ENCODE peak calls at places on chromosomes 13 and 19, in nine cellular contexts. One of them, this sample, is unnamed.

GRCh38 chr13:51895906-51896888 is 34.4 kb downstream of the CCDC70 start:
- DNase-seq in AG04450: peak
- DNase-seq in progenitor cell of endocrine pancreas: peak
- DNase-seq in RPMI7951: peak
- DNase-seq in stimulated activated CD4-positive, alpha-beta T cell treated with anti-CD3 and anti-CD28 coated beads, TNF-alpha, amount 100 ng/mL, for 1 hour: no peak
- DNase-seq in NCI-H1436: no peak
- DNase-seq in NCI-H146: peak
- DNase-seq in T-helper 1 cell: peak
- DNase-seq in nephron progenitor cell: peak
- DNase-seq in this sample: no peak

GRCh38 chr13:58087566-58087965 is 456.0 kb downstream of the PCDH17 start:
- DNase-seq in stimulated activated CD4-positive, alpha-beta T cell treated with anti-CD3 and anti-CD28 coated beads, TNF-alpha, amount 100 ng/mL, for 1 hour: no peak
- DNase-seq in NCI-H146: no peak
- DNase-seq in NCI-H1436: no peak
- DNase-seq in T-helper 1 cell: no peak
- DNase-seq in progenitor cell of endocrine pancreas: no peak
- DNase-seq in nephron progenitor cell: no peak
- DNase-seq in RPMI7951: no peak
- DNase-seq in AG04450: no peak
- DNase-seq in this sample: no peak

GRCh38 chr13:33490461-33491327 is 205.1 kb upstream of the STARD13 start:
- DNase-seq in stimulated activated CD4-positive, alpha-beta T cell treated with anti-CD3 and anti-CD28 coated beads, TNF-alpha, amount 100 ng/mL, for 1 hour: no peak
- DNase-seq in NCI-H146: no peak
- DNase-seq in NCI-H1436: no peak
- DNase-seq in RPMI7951: peak
- DNase-seq in T-helper 1 cell: no peak
- DNase-seq in AG04450: no peak
- DNase-seq in progenitor cell of endocrine pancreas: no peak
- DNase-seq in nephron progenitor cell: peak
- DNase-seq in this sample: no peak

GRCh38 chr19:6105444-6105843 is 4.9 kb downstream of the RFX2 start:
- DNase-seq in NCI-H1436: no peak
- DNase-seq in AG04450: no peak
- DNase-seq in NCI-H146: no peak
- DNase-seq in RPMI7951: no peak
- DNase-seq in nephron progenitor cell: no peak
- DNase-seq in progenitor cell of endocrine pancreas: no peak
- DNase-seq in stimulated activated CD4-positive, alpha-beta T cell treated with anti-CD3 and anti-CD28 coated beads, TNF-alpha, amount 100 ng/mL, for 1 hour: no peak
- DNase-seq in T-helper 1 cell: no peak
- DNase-seq in this sample: no peak

GRCh38 chr19:13243971-13244370 is 93.8 kb downstream of the IER2 start:
- DNase-seq in stimulated activated CD4-positive, alpha-beta T cell treated with anti-CD3 and anti-CD28 coated beads, TNF-alpha, amount 100 ng/mL, for 1 hour: no peak
- DNase-seq in RPMI7951: no peak
- DNase-seq in T-helper 1 cell: no peak
- DNase-seq in progenitor cell of endocrine pancreas: no peak
- DNase-seq in NCI-H1436: no peak
- DNase-seq in nephron progenitor cell: peak
- DNase-seq in NCI-H146: no peak
- DNase-seq in AG04450: no peak
- DNase-seq in this sample: no peak

GRCh38 chr13:34462843-34463242 is 479.2 kb upstream of the NBEA start:
- DNase-seq in RPMI7951: peak
- DNase-seq in AG04450: no peak
- DNase-seq in NCI-H146: no peak
- DNase-seq in progenitor cell of endocrine pancreas: no peak
- DNase-seq in nephron progenitor cell: no peak
- DNase-seq in stimulated activated CD4-positive, alpha-beta T cell treated with anti-CD3 and anti-CD28 coated beads, TNF-alpha, amount 100 ng/mL, for 1 hour: no peak
- DNase-seq in T-helper 1 cell: no peak
- DNase-seq in NCI-H1436: no peak
- DNase-seq in this sample: no peak

GRCh38 chr19:2607712-2608601 is 94.5 kb downstream of the GNG7 start:
- DNase-seq in NCI-H1436: no peak
- DNase-seq in NCI-H146: no peak
- DNase-seq in RPMI7951: no peak
- DNase-seq in nephron progenitor cell: no peak
- DNase-seq in T-helper 1 cell: peak
- DNase-seq in AG04450: no peak
- DNase-seq in stimulated activated CD4-positive, alpha-beta T cell treated with anti-CD3 and anti-CD28 coated beads, TNF-alpha, amount 100 ng/mL, for 1 hour: peak
- DNase-seq in progenitor cell of endocrine pancreas: no peak
- DNase-seq in this sample: peak

GRCh38 chr13:48801255-48801654 is 147.5 kb downstream of the CYSLTR2 start:
- DNase-seq in AG04450: peak
- DNase-seq in RPMI7951: peak
- DNase-seq in NCI-H146: no peak
- DNase-seq in progenitor cell of endocrine pancreas: no peak
- DNase-seq in stimulated activated CD4-positive, alpha-beta T cell treated with anti-CD3 and anti-CD28 coated beads, TNF-alpha, amount 100 ng/mL, for 1 hour: no peak
- DNase-seq in T-helper 1 cell: no peak
- DNase-seq in NCI-H1436: no peak
- DNase-seq in nephron progenitor cell: no peak
- DNase-seq in this sample: no peak

GRCh38 chr19:19487077-19488040 is 28.0 kb downstream of the TSSK6 start:
- DNase-seq in RPMI7951: no peak
- DNase-seq in nephron progenitor cell: no peak
- DNase-seq in progenitor cell of endocrine pancreas: no peak
- DNase-seq in NCI-H146: no peak
- DNase-seq in T-helper 1 cell: no peak
- DNase-seq in AG04450: no peak
- DNase-seq in NCI-H1436: no peak
- DNase-seq in stimulated activated CD4-positive, alpha-beta T cell treated with anti-CD3 and anti-CD28 coated beads, TNF-alpha, amount 100 ng/mL, for 1 hour: no peak
- DNase-seq in this sample: no peak

GRCh38 chr19:41303941-41304340 is 6.0 kb upstream of the CCDC97 start:
- DNase-seq in stimulated activated CD4-positive, alpha-beta T cell treated with anti-CD3 and anti-CD28 coated beads, TNF-alpha, amount 100 ng/mL, for 1 hour: no peak
- DNase-seq in AG04450: no peak
- DNase-seq in T-helper 1 cell: no peak
- DNase-seq in RPMI7951: no peak
- DNase-seq in nephron progenitor cell: no peak
- DNase-seq in NCI-H1436: no peak
- DNase-seq in progenitor cell of endocrine pancreas: no peak
- DNase-seq in NCI-H146: no peak
- DNase-seq in this sample: no peak

GRCh38 chr19:49327878-49328544 is 3.0 kb upstream of the SLC6A16 start:
- DNase-seq in AG04450: no peak
- DNase-seq in RPMI7951: peak
- DNase-seq in NCI-H1436: no peak
- DNase-seq in T-helper 1 cell: peak
- DNase-seq in stimulated activated CD4-positive, alpha-beta T cell treated with anti-CD3 and anti-CD28 coated beads, TNF-alpha, amount 100 ng/mL, for 1 hour: no peak
- DNase-seq in NCI-H146: no peak
- DNase-seq in nephron progenitor cell: no peak
- DNase-seq in progenitor cell of endocrine pancreas: no peak
- DNase-seq in this sample: peak

GRCh38 chr19:5961969-5962945 is 15.7 kb downstream of the RANBP3 start:
- DNase-seq in NCI-H1436: peak
- DNase-seq in progenitor cell of endocrine pancreas: peak
- DNase-seq in nephron progenitor cell: no peak
- DNase-seq in RPMI7951: no peak
- DNase-seq in T-helper 1 cell: peak
- DNase-seq in NCI-H146: peak
- DNase-seq in AG04450: no peak
- DNase-seq in stimulated activated CD4-positive, alpha-beta T cell treated with anti-CD3 and anti-CD28 coated beads, TNF-alpha, amount 100 ng/mL, for 1 hour: peak
- DNase-seq in this sample: peak

GRCh38 chr19:42270346-42271044 is 1.4 kb downstream of the CIC start:
- DNase-seq in nephron progenitor cell: no peak
- DNase-seq in stimulated activated CD4-positive, alpha-beta T cell treated with anti-CD3 and anti-CD28 coated beads, TNF-alpha, amount 100 ng/mL, for 1 hour: no peak
- DNase-seq in NCI-H1436: peak
- DNase-seq in NCI-H146: no peak
- DNase-seq in RPMI7951: peak
- DNase-seq in T-helper 1 cell: peak
- DNase-seq in AG04450: no peak
- DNase-seq in progenitor cell of endocrine pancreas: no peak
- DNase-seq in this sample: peak

GRCh38 chr19:38526430-38526829 is 91.3 kb downstream of the MAP4K1 start:
- DNase-seq in AG04450: no peak
- DNase-seq in NCI-H146: no peak
- DNase-seq in RPMI7951: no peak
- DNase-seq in nephron progenitor cell: no peak
- DNase-seq in stimulated activated CD4-positive, alpha-beta T cell treated with anti-CD3 and anti-CD28 coated beads, TNF-alpha, amount 100 ng/mL, for 1 hour: no peak
- DNase-seq in NCI-H1436: no peak
- DNase-seq in progenitor cell of endocrine pancreas: no peak
- DNase-seq in T-helper 1 cell: no peak
- DNase-seq in this sample: no peak

GRCh38 chr19:3653081-3653795 is 26.6 kb upstream of the CACTIN start:
- DNase-seq in stimulated activated CD4-positive, alpha-beta T cell treated with anti-CD3 and anti-CD28 coated beads, TNF-alpha, amount 100 ng/mL, for 1 hour: no peak
- DNase-seq in progenitor cell of endocrine pancreas: no peak
- DNase-seq in nephron progenitor cell: no peak
- DNase-seq in RPMI7951: no peak
- DNase-seq in NCI-H146: no peak
- DNase-seq in AG04450: no peak
- DNase-seq in NCI-H1436: no peak
- DNase-seq in T-helper 1 cell: no peak
- DNase-seq in this sample: no peak

GRCh38 chr19:6249296-6249695 is 30.5 kb downstream of the MLLT1 start:
- DNase-seq in stimulated activated CD4-positive, alpha-beta T cell treated with anti-CD3 and anti-CD28 coated beads, TNF-alpha, amount 100 ng/mL, for 1 hour: no peak
- DNase-seq in nephron progenitor cell: no peak
- DNase-seq in AG04450: no peak
- DNase-seq in NCI-H146: no peak
- DNase-seq in progenitor cell of endocrine pancreas: no peak
- DNase-seq in NCI-H1436: no peak
- DNase-seq in RPMI7951: peak
- DNase-seq in T-helper 1 cell: no peak
- DNase-seq in this sample: no peak

GRCh38 chr13:39597828-39598227 is 5.2 kb downstream of the LHFPL6 start:
- DNase-seq in nephron progenitor cell: no peak
- DNase-seq in T-helper 1 cell: no peak
- DNase-seq in progenitor cell of endocrine pancreas: no peak
- DNase-seq in AG04450: no peak
- DNase-seq in RPMI7951: no peak
- DNase-seq in NCI-H146: no peak
- DNase-seq in stimulated activated CD4-positive, alpha-beta T cell treated with anti-CD3 and anti-CD28 coated beads, TNF-alpha, amount 100 ng/mL, for 1 hour: no peak
- DNase-seq in NCI-H1436: no peak
- DNase-seq in this sample: no peak

GRCh38 chr13:114266241-114266640 is 15.2 kb upstream of the UPF3A start:
- DNase-seq in NCI-H1436: no peak
- DNase-seq in AG04450: no peak
- DNase-seq in RPMI7951: no peak
- DNase-seq in NCI-H146: no peak
- DNase-seq in stimulated activated CD4-positive, alpha-beta T cell treated with anti-CD3 and anti-CD28 coated beads, TNF-alpha, amount 100 ng/mL, for 1 hour: no peak
- DNase-seq in progenitor cell of endocrine pancreas: no peak
- DNase-seq in T-helper 1 cell: no peak
- DNase-seq in nephron progenitor cell: no peak
- DNase-seq in this sample: no peak

GRCh38 chr13:93233997-93234416 is 7.4 kb downstream of the GPC6 start:
- DNase-seq in progenitor cell of endocrine pancreas: no peak
- DNase-seq in NCI-H1436: no peak
- DNase-seq in NCI-H146: no peak
- DNase-seq in stimulated activated CD4-positive, alpha-beta T cell treated with anti-CD3 and anti-CD28 coated beads, TNF-alpha, amount 100 ng/mL, for 1 hour: no peak
- DNase-seq in T-helper 1 cell: no peak
- DNase-seq in RPMI7951: no peak
- DNase-seq in AG04450: no peak
- DNase-seq in nephron progenitor cell: no peak
- DNase-seq in this sample: no peak

GRCh38 chr13:98097749-98098148 is 45.1 kb upstream of the FARP1 start:
- DNase-seq in AG04450: no peak
- DNase-seq in nephron progenitor cell: no peak
- DNase-seq in progenitor cell of endocrine pancreas: no peak
- DNase-seq in NCI-H146: no peak
- DNase-seq in NCI-H1436: no peak
- DNase-seq in RPMI7951: no peak
- DNase-seq in T-helper 1 cell: no peak
- DNase-seq in stimulated activated CD4-positive, alpha-beta T cell treated with anti-CD3 and anti-CD28 coated beads, TNF-alpha, amount 100 ng/mL, for 1 hour: no peak
- DNase-seq in this sample: no peak

GRCh38 chr13:73898899-73899298 is 235.3 kb downstream of the KLF12 start:
- DNase-seq in progenitor cell of endocrine pancreas: no peak
- DNase-seq in T-helper 1 cell: no peak
- DNase-seq in RPMI7951: no peak
- DNase-seq in NCI-H1436: no peak
- DNase-seq in NCI-H146: no peak
- DNase-seq in stimulated activated CD4-positive, alpha-beta T cell treated with anti-CD3 and anti-CD28 coated beads, TNF-alpha, amount 100 ng/mL, for 1 hour: no peak
- DNase-seq in AG04450: no peak
- DNase-seq in nephron progenitor cell: no peak
- DNase-seq in this sample: no peak

GRCh38 chr19:44024900-44025216 is 321 bp upstream of the ZNF222 start:
- DNase-seq in nephron progenitor cell: no peak
- DNase-seq in T-helper 1 cell: no peak
- DNase-seq in progenitor cell of endocrine pancreas: no peak
- DNase-seq in stimulated activated CD4-positive, alpha-beta T cell treated with anti-CD3 and anti-CD28 coated beads, TNF-alpha, amount 100 ng/mL, for 1 hour: no peak
- DNase-seq in NCI-H1436: no peak
- DNase-seq in RPMI7951: no peak
- DNase-seq in AG04450: no peak
- DNase-seq in NCI-H146: no peak
- DNase-seq in this sample: no peak

GRCh38 chr13:68257111-68257842 is 1027.1 kb upstream of the PCDH9 start:
- DNase-seq in nephron progenitor cell: peak
- DNase-seq in AG04450: no peak
- DNase-seq in NCI-H1436: no peak
- DNase-seq in stimulated activated CD4-positive, alpha-beta T cell treated with anti-CD3 and anti-CD28 coated beads, TNF-alpha, amount 100 ng/mL, for 1 hour: no peak
- DNase-seq in RPMI7951: no peak
- DNase-seq in progenitor cell of endocrine pancreas: no peak
- DNase-seq in T-helper 1 cell: no peak
- DNase-seq in NCI-H146: peak
- DNase-seq in this sample: no peak

GRCh38 chr19:31529121-31529520 is 179.9 kb upstream of the TSHZ3 start:
- DNase-seq in nephron progenitor cell: no peak
- DNase-seq in AG04450: no peak
- DNase-seq in stimulated activated CD4-positive, alpha-beta T cell treated with anti-CD3 and anti-CD28 coated beads, TNF-alpha, amount 100 ng/mL, for 1 hour: no peak
- DNase-seq in NCI-H1436: no peak
- DNase-seq in T-helper 1 cell: no peak
- DNase-seq in RPMI7951: peak
- DNase-seq in NCI-H146: no peak
- DNase-seq in progenitor cell of endocrine pancreas: no peak
- DNase-seq in this sample: no peak

GRCh38 chr19:54021363-54021762 is 29.9 kb downstream of the CACNG6 start:
- DNase-seq in AG04450: no peak
- DNase-seq in nephron progenitor cell: no peak
- DNase-seq in RPMI7951: no peak
- DNase-seq in progenitor cell of endocrine pancreas: no peak
- DNase-seq in NCI-H146: no peak
- DNase-seq in T-helper 1 cell: no peak
- DNase-seq in NCI-H1436: no peak
- DNase-seq in stimulated activated CD4-positive, alpha-beta T cell treated with anti-CD3 and anti-CD28 coated beads, TNF-alpha, amount 100 ng/mL, for 1 hour: no peak
- DNase-seq in this sample: no peak

GRCh38 chr13:111027481-111028439 is 87.3 kb upstream of the ARHGEF7 start:
- DNase-seq in T-helper 1 cell: no peak
- DNase-seq in nephron progenitor cell: no peak
- DNase-seq in AG04450: no peak
- DNase-seq in RPMI7951: peak
- DNase-seq in NCI-H146: no peak
- DNase-seq in NCI-H1436: no peak
- DNase-seq in stimulated activated CD4-positive, alpha-beta T cell treated with anti-CD3 and anti-CD28 coated beads, TNF-alpha, amount 100 ng/mL, for 1 hour: no peak
- DNase-seq in progenitor cell of endocrine pancreas: no peak
- DNase-seq in this sample: no peak

GRCh38 chr13:40153516-40153915 is 498.1 kb downstream of the COG6 start:
- DNase-seq in NCI-H146: no peak
- DNase-seq in progenitor cell of endocrine pancreas: no peak
- DNase-seq in T-helper 1 cell: no peak
- DNase-seq in nephron progenitor cell: no peak
- DNase-seq in AG04450: no peak
- DNase-seq in NCI-H1436: no peak
- DNase-seq in RPMI7951: no peak
- DNase-seq in stimulated activated CD4-positive, alpha-beta T cell treated with anti-CD3 and anti-CD28 coated beads, TNF-alpha, amount 100 ng/mL, for 1 hour: no peak
- DNase-seq in this sample: no peak

GRCh38 chr13:80469105-80469840 is 128.3 kb upstream of the SPRY2 start:
- DNase-seq in NCI-H1436: no peak
- DNase-seq in RPMI7951: no peak
- DNase-seq in nephron progenitor cell: no peak
- DNase-seq in NCI-H146: no peak
- DNase-seq in stimulated activated CD4-positive, alpha-beta T cell treated with anti-CD3 and anti-CD28 coated beads, TNF-alpha, amount 100 ng/mL, for 1 hour: no peak
- DNase-seq in AG04450: no peak
- DNase-seq in T-helper 1 cell: no peak
- DNase-seq in progenitor cell of endocrine pancreas: no peak
- DNase-seq in this sample: no peak

GRCh38 chr13:93872376-93872775 is 607.1 kb downstream of the DCT start:
- DNase-seq in nephron progenitor cell: no peak
- DNase-seq in progenitor cell of endocrine pancreas: no peak
- DNase-seq in NCI-H146: no peak
- DNase-seq in RPMI7951: no peak
- DNase-seq in T-helper 1 cell: no peak
- DNase-seq in AG04450: no peak
- DNase-seq in stimulated activated CD4-positive, alpha-beta T cell treated with anti-CD3 and anti-CD28 coated beads, TNF-alpha, amount 100 ng/mL, for 1 hour: no peak
- DNase-seq in NCI-H1436: no peak
- DNase-seq in this sample: no peak

GRCh38 chr19:1837625-1838105 is 10.6 kb downstream of the REXO1 start:
- DNase-seq in progenitor cell of endocrine pancreas: peak
- DNase-seq in RPMI7951: no peak
- DNase-seq in stimulated activated CD4-positive, alpha-beta T cell treated with anti-CD3 and anti-CD28 coated beads, TNF-alpha, amount 100 ng/mL, for 1 hour: no peak
- DNase-seq in NCI-H146: no peak
- DNase-seq in NCI-H1436: no peak
- DNase-seq in nephron progenitor cell: peak
- DNase-seq in T-helper 1 cell: peak
- DNase-seq in AG04450: no peak
- DNase-seq in this sample: peak

GRCh38 chr13:57507752-57508463 is 123.6 kb upstream of the PCDH17 start:
- DNase-seq in AG04450: no peak
- DNase-seq in NCI-H1436: no peak
- DNase-seq in NCI-H146: no peak
- DNase-seq in T-helper 1 cell: no peak
- DNase-seq in RPMI7951: no peak
- DNase-seq in nephron progenitor cell: no peak
- DNase-seq in stimulated activated CD4-positive, alpha-beta T cell treated with anti-CD3 and anti-CD28 coated beads, TNF-alpha, amount 100 ng/mL, for 1 hour: no peak
- DNase-seq in progenitor cell of endocrine pancreas: no peak
- DNase-seq in this sample: no peak

This sample was measured in CD8-positive, alpha-beta memory T cell.